ENCODE peak calls at places on chromosomes 2 and 18, in seven cellular contexts. K, W, S, G, B, M and U are unnamed samples.

GRCh38 chr18:58847383-58848071 is 17.1 kb upstream of the ZNF532 start:
- DNase-seq in K (peak), W (no peak), S (peak), G (peak), B (no peak), M (peak), U (no peak)

GRCh38 chr18:80259610-80260009 is 12.3 kb upstream of the PARD6G start:
- DNase-seq in K (no peak), W (no peak), S (no peak), G (no peak), B (no peak), M (no peak), U (no peak)

GRCh38 chr2:62478093-62478580 is 27.9 kb downstream of the TMEM17 start:
- DNase-seq in K (no peak), W (no peak), S (no peak), G (no peak), B (peak), M (no peak), U (no peak)

GRCh38 chr2:137302957-137303356 is 537.6 kb downstream of the THSD7B start:
- DNase-seq in K (no peak), W (no peak), S (no peak), G (no peak), B (no peak), M (no peak), U (no peak)

GRCh38 chr2:128372621-128373341 is 54.1 kb upstream of the HS6ST1 start:
- DNase-seq in K (no peak), W (no peak), S (no peak), G (no peak), B (no peak), M (no peak), U (no peak)

GRCh38 chr2:220310326-220310936 is 683.0 kb downstream of the SLC4A3 start:
- DNase-seq in K (no peak), W (no peak), S (no peak), G (no peak), B (no peak), M (no peak), U (no peak)

GRCh38 chr2:54000524-54000923 is 29.7 kb upstream of the PSME4 start:
- DNase-seq in K (no peak), W (no peak), S (no peak), G (no peak), B (no peak), M (no peak), U (no peak)

GRCh38 chr2:65299246-65299645 is 71.6 kb downstream of the ACTR2 start:
- DNase-seq in K (no peak), W (no peak), S (no peak), G (no peak), B (no peak), M (no peak), U (no peak)

GRCh38 chr18:54671291-54671881 is 80.3 kb downstream of the DYNAP start:
- DNase-seq in K (no peak), W (peak), S (no peak), G (peak), B (peak), M (peak), U (no peak)